ENCODE peak calls at places on chromosomes 3 and 15, in seven cellular contexts. S is neuronal stem cell, W is IMR-90, R is H9, Z is mesendoderm, K is mesenchymal stem cell, Y is H1. T is an unnamed sample.

GRCh38 chr3:128572644-128573105 is 77.9 kb downstream of the RPN1 start:
- DNase-seq in S (no peak), R (peak), Y (no peak), K (no peak), W (no peak), Z (peak), T (peak)

GRCh38 chr3:132788299-132788698 is 66.1 kb upstream of the NPHP3 start:
- DNase-seq in R (no peak), W (peak), S (no peak), K (peak), Y (no peak), Z (no peak), T (peak)

GRCh38 chr3:169232863-169233262 is 430.6 kb downstream of the MECOM start:
- DNase-seq in Z (peak), W (peak), S (no peak), Y (no peak), R (no peak), K (peak), T (no peak)

GRCh38 chr3:159898147-159898546 is 90.5 kb upstream of the IL12A start:
- DNase-seq in K (no peak), R (no peak), Z (no peak), W (no peak), S (no peak), Y (no peak), T (no peak)

GRCh38 chr15:34217587-34218225 is 7.1 kb upstream of the EMC4 start:
- DNase-seq in W (peak), K (peak), Z (no peak), S (no peak), Y (no peak), R (no peak), T (no peak)

GRCh38 chr3:37509069-37509468 is 334.7 kb upstream of the LRRFIP2 start:
- DNase-seq in W (no peak), R (no peak), K (no peak), Y (no peak), Z (no peak), S (no peak), T (no peak)

GRCh38 chr3:27253831-27254230 is 115.4 kb downstream of the NEK10 start:
- DNase-seq in R (peak), W (peak), K (peak), Z (peak), S (peak), Y (peak), T (no peak)

GRCh38 chr3:63349583-63350177 is 71.6 kb downstream of the SYNPR start:
- DNase-seq in Z (peak), W (peak), K (peak), R (peak), Y (no peak), S (peak), T (peak)

GRCh38 chr3:149134560-149134959 is 5.1 kb downstream of the HPS3 start:
- DNase-seq in K (peak), Y (no peak), S (no peak), W (peak), R (no peak), Z (no peak), T (no peak)

GRCh38 chr15:69793783-69794451 is 303.8 kb downstream of the TLE3 start:
- DNase-seq in S (no peak), R (peak), K (no peak), W (no peak), Y (no peak), Z (no peak), T (no peak)

GRCh38 chr15:67146214-67146613 is 80.8 kb downstream of the SMAD3 start:
- DNase-seq in R (no peak), Y (no peak), S (no peak), K (peak), Z (no peak), W (peak), T (no peak)

GRCh38 chr15:67033012-67033411 is 32.4 kb upstream of the SMAD3 start:
- DNase-seq in Y (no peak), K (no peak), W (no peak), Z (peak), R (peak), S (no peak), T (no peak)

GRCh38 chr3:183551930-183552329 is 3.6 kb downstream of the KLHL6 start:
- DNase-seq in W (no peak), S (no peak), K (no peak), R (no peak), Y (no peak), Z (no peak), T (no peak)

GRCh38 chr3:68206524-68207117 is 552.2 kb upstream of the SUCLG2 start:
- DNase-seq in S (no peak), Y (no peak), Z (peak), R (no peak), W (no peak), K (no peak), T (no peak)

GRCh38 chr15:100114526-100114925 is 227.2 kb downstream of the ADAMTS17 start:
- DNase-seq in K (peak), Z (peak), S (peak), R (no peak), Y (no peak), W (peak), T (no peak)

GRCh38 chr15:74958320-74958907 is 1.8 kb upstream of the RPP25 start:
- DNase-seq in R (peak), W (no peak), Y (no peak), Z (peak), K (peak), S (no peak), T (peak)

GRCh38 chr3:185361920-185362319 is 1.0 kb upstream of the MAP3K13 start:
- DNase-seq in Z (no peak), R (no peak), S (no peak), Y (no peak), K (peak), W (peak), T (no peak)

GRCh38 chr3:27224197-27224596 is 145.0 kb downstream of the NEK10 start:
- DNase-seq in R (no peak), Y (no peak), K (no peak), W (peak), S (no peak), Z (no peak), T (no peak)

GRCh38 chr3:146521356-146521755 is 23.1 kb downstream of the PLSCR1 start:
- DNase-seq in R (no peak), Z (no peak), S (no peak), W (peak), K (no peak), Y (no peak), T (no peak)

GRCh38 chr3:194633349-194634004 is at the start of gene TMEM44:
- DNase-seq in W (peak), S (peak), Z (peak), K (peak), Y (peak), R (peak), T (peak)

GRCh38 chr3:131238496-131238895 is 143.1 kb upstream of the NUDT16 start:
- DNase-seq in S (no peak), K (no peak), Y (no peak), Z (no peak), R (no peak), W (no peak), T (no peak)

GRCh38 chr15:78322243-78322642 is 17.9 kb upstream of the CRABP1 start:
- DNase-seq in S (no peak), Z (peak), Y (no peak), K (peak), R (peak), W (peak), T (no peak)

GRCh38 chr15:56839641-56840040 is 78.8 kb upstream of the TCF12 start:
- DNase-seq in K (no peak), Z (no peak), R (no peak), S (no peak), W (no peak), Y (no peak), T (no peak)

GRCh38 chr15:90618330-90619136 is 88.8 kb downstream of the CRTC3 start:
- DNase-seq in Y (no peak), W (peak), K (no peak), R (no peak), S (no peak), Z (no peak), T (no peak)

GRCh38 chr3:52313774-52314188 is 2.3 kb upstream of the DNAH1 start:
- DNase-seq in K (peak), Z (no peak), S (no peak), Y (no peak), R (no peak), W (peak), T (peak)

GRCh38 chr3:41224120-41224806 is 25.0 kb downstream of the CTNNB1 start:
- DNase-seq in Y (no peak), R (no peak), K (peak), Z (no peak), S (no peak), W (peak), T (no peak)

GRCh38 chr3:37029111-37029510 is 35.8 kb downstream of the MLH1 start:
- DNase-seq in Z (no peak), R (no peak), S (no peak), K (no peak), Y (no peak), W (no peak), T (no peak)

GRCh38 chr3:88311826-88312225 is 162.1 kb downstream of the C3orf38 start:
- DNase-seq in R (no peak), Y (no peak), Z (no peak), W (no peak), S (no peak), K (no peak), T (no peak)

GRCh38 chr15:73677146-73677607 is 7.0 kb upstream of the CD276 start:
- DNase-seq in S (peak), Z (peak), W (peak), K (peak), Y (no peak), R (peak), T (peak)

GRCh38 chr15:100464895-100465294 is 63.9 kb downstream of the CERS3 start:
- DNase-seq in Y (no peak), S (no peak), Z (no peak), W (no peak), K (no peak), R (no peak), T (no peak)

GRCh38 chr3:120604382-120604781 is 8.2 kb downstream of the NDUFB4 start:
- DNase-seq in K (no peak), W (no peak), R (no peak), Z (no peak), S (no peak), Y (no peak), T (no peak)

GRCh38 chr15:52185151-52185561 is 6.0 kb downstream of the GNB5 start:
- DNase-seq in S (no peak), Y (no peak), R (no peak), K (no peak), Z (no peak), W (no peak), T (no peak)

GRCh38 chr3:3443482-3443881 is 264.0 kb upstream of the CRBN start:
- DNase-seq in K (no peak), R (no peak), S (no peak), Z (no peak), W (no peak), Y (no peak), T (no peak)

GRCh38 chr3:172129868-172130751 is 90.7 kb downstream of the FNDC3B start:
- DNase-seq in S (no peak), R (no peak), K (peak), W (peak), Y (no peak), Z (peak), T (peak)

GRCh38 chr3:14218355-14218754 is 39.7 kb downstream of the LSM3 start:
- DNase-seq in Y (no peak), Z (no peak), W (no peak), K (no peak), R (no peak), S (no peak), T (no peak)

GRCh38 chr15:96181873-96182301 is 148.6 kb upstream of the NR2F2 start:
- DNase-seq in Y (no peak), W (peak), Z (peak), R (no peak), S (no peak), K (peak), T (peak)

DNA sequence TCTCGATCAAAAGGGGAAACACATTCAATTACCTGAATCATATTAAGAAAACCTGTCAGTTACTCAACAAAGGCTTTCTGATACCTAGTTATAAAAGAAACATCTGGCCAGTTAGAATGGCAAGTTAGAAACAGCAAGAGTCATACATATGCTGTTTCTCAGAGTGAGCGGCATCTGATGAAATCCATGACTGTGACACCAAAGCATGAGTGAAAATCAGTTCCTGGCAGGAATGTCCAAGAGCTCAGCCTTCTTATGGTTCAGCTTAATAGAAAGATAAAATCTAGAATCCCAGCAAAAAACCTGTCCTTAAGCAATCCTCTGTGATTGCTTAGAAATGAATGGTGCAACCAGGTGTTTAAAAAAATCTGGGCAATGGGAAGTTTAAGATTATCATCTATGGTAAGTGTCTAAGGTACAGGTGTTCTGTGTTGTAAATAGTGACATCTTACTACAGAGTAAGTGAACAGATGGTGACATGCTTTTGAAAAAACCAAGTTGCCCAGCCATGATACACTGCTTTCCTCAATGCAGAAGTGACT is 18.8 kb downstream of the B4GALT4 start:
- DNase-seq in R (no peak), K (no peak), Z (no peak), S (no peak), Y (no peak), W (peak), T (peak)
- H2BK120ac ChIP-seq in R (no peak), K (no peak), Z (no peak), S (no peak), Y (no peak), W (no peak), T (no peak)

GRCh38 chr3:15451468-15452113 is 24.2 kb downstream of the EAF1 start:
- DNase-seq in W (no peak), Z (no peak), Y (no peak), R (no peak), S (no peak), K (no peak), T (peak)
- H2BK120ac ChIP-seq in W (no peak), Z (no peak), Y (no peak), R (no peak), S (no peak), K (no peak), T (no peak)

GRCh38 chr15:77022646-77023575 is 28.0 kb downstream of the PSTPIP1 start:
- DNase-seq in Y (no peak), W (no peak), S (no peak), R (peak), Z (no peak), K (no peak), T (no peak)

GRCh38 chr15:77025471-77025901 is 30.6 kb downstream of the PSTPIP1 start:
- DNase-seq in K (no peak), R (peak), W (no peak), Z (no peak), S (no peak), Y (no peak), T (no peak)

GRCh38 chr15:77024273-77025065 is 29.5 kb downstream of the PSTPIP1 start:
- DNase-seq in Y (no peak), Z (peak), W (peak), S (peak), R (peak), K (peak), T (peak)

GRCh38 chr15:77025066-77025435 is 30.1 kb downstream of the PSTPIP1 start:
- DNase-seq in S (no peak), R (peak), W (no peak), Y (no peak), Z (no peak), K (no peak), T (no peak)

GRCh38 chr15:77023576-77024272 is 28.8 kb downstream of the PSTPIP1 start:
- DNase-seq in S (no peak), W (no peak), Y (no peak), Z (no peak), K (no peak), R (peak), T (no peak)
- H2BK120ac ChIP-seq in S (peak), W (peak), Y (no peak), Z (no peak), K (no peak), R (no peak), T (no peak)

GRCh38 chr3:32219537-32219936 is 18.9 kb upstream of the CMTM8 start:
- DNase-seq in S (no peak), Y (no peak), Z (no peak), R (no peak), K (no peak), W (no peak), T (no peak)
- H2BK120ac ChIP-seq in S (no peak), Y (no peak), Z (no peak), R (no peak), K (no peak), W (no peak), T (no peak)

GRCh38 chr15:63045438-63046278 is 3.1 kb downstream of the TPM1 start:
- DNase-seq in S (no peak), R (no peak), Y (no peak), K (peak), Z (peak), W (no peak), T (no peak)
- H2BK120ac ChIP-seq in S (no peak), R (no peak), Y (no peak), K (no peak), Z (no peak), W (peak), T (no peak)

DNA sequence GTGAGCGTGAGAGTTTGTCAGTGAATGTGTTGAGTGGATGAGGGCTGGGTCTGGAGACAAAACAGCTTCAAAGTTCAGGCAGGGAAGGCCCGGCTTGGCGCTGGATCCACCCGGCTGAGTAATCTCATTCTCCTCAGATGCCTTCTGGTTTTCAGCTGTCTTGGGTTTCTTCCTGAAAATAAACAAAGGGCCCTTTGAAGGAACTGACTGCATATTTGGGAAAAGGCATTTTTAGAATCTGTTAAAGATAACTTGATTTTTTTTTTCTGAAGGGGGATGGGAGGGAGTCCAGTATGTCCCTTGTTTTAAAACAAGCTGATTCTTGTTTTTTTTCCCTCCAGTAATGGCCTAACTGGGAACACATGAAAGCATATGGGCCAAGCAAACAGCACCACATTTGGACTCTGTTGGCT is 86.4 kb downstream of the TIGIT start:
- DNase-seq in K (peak), R (no peak), Z (peak), S (no peak), W (peak), Y (no peak), T (no peak)
- H2BK120ac ChIP-seq in K (no peak), R (no peak), Z (no peak), S (no peak), W (peak), Y (no peak), T (peak)